ENCODE peak calls at places on chromosomes 1 and 21, in four cellular contexts. S is right atrium auricular region, M is AG10803, U is fibroblast of the aortic adventitia. R is an unnamed sample.

GRCh38 chr1:1069061-1069710 is 4.9 kb downstream of the RNF223 start:
- DNase-seq in U (peak; percentile 25), M (no peak), S (no peak), R (peak; percentile 92)

GRCh38 chr1:93722081-93723031 is 40.7 kb upstream of the BCAR3 start:
- DNase-seq in M (no peak), S (no peak), U (no peak), R (peak; percentile 52)

GRCh38 chr1:29379438-29380073 is 143.2 kb downstream of the PTPRU start:
- DNase-seq in U (peak; percentile 45), M (peak; percentile 8), S (no peak), R (no peak)

GRCh38 chr1:152440635-152441471 is 26.8 kb upstream of the CRNN start:
- DNase-seq in M (peak; percentile 75), U (peak; percentile 81), S (peak; percentile 80), R (peak; percentile 6)

GRCh38 chr1:226064168-226064815 is 1.8 kb downstream of the H3-3A start:
- DNase-seq in S (no peak), U (peak; percentile 35), M (no peak), R (no peak)

GRCh38 chr1:8552135-8552534 is 234.2 kb downstream of the SLC45A1 start:
- DNase-seq in S (no peak), U (no peak), M (no peak), R (no peak)

GRCh38 chr1:197356723-197357533 is 88.9 kb downstream of the CRB1 start:
- DNase-seq in U (peak; percentile 68), M (peak; percentile 63), S (no peak), R (peak; percentile 28)

GRCh38 chr1:222736972-222737371 is at the start of gene FAM177B:
- DNase-seq in S (no peak), U (no peak), M (no peak), R (no peak)

GRCh38 chr1:6906783-6907182 is 121.5 kb downstream of the CAMTA1 start:
- DNase-seq in M (no peak), S (no peak), U (no peak), R (peak; percentile 29)

GRCh38 chr1:26950602-26951001 is 9.7 kb downstream of the KDF1 start:
- DNase-seq in U (no peak), S (no peak), M (no peak), R (no peak)

GRCh38 chr1:164588388-164589341 is 29.7 kb downstream of the PBX1 start:
- DNase-seq in S (no peak), M (peak; percentile 78), U (peak; percentile 84), R (peak; percentile 57)

GRCh38 chr1:15882665-15883064 is 35.2 kb downstream of the SPEN start:
- DNase-seq in U (no peak), S (no peak), M (no peak), R (no peak)

GRCh38 chr1:6026095-6026809 is 19.4 kb upstream of the KCNAB2 start:
- DNase-seq in U (no peak), M (peak; percentile 55), S (peak; percentile 65), R (peak; percentile 59)

GRCh38 chr1:47679826-47680225 is 242.0 kb downstream of the FOXD2 start:
- DNase-seq in S (peak; percentile 30), U (no peak), M (no peak), R (no peak)

GRCh38 chr1:2230781-2231666 is 2.9 kb downstream of the SKI start:
- DNase-seq in U (no peak), M (peak; percentile 15), S (no peak), R (no peak)

GRCh38 chr21:29175408-29176147 is 45.1 kb downstream of the MAP3K7CL start:
- DNase-seq in M (peak; percentile 23), U (peak; percentile 49), S (no peak), R (no peak)

GRCh38 chr1:233061265-233061664 is 110.9 kb downstream of the NTPCR start:
- DNase-seq in M (no peak), S (no peak), U (no peak), R (no peak)

GRCh38 chr1:183029591-183030000 is 6.4 kb downstream of the LAMC1 start:
- DNase-seq in S (no peak), U (peak; percentile 52), M (peak; percentile 78), R (no peak)

GRCh38 chr1:47752048-47752451 is 245.1 kb downstream of the TRABD2B start:
- DNase-seq in S (peak; percentile 58), U (peak; percentile 20), M (peak; percentile 3), R (peak; percentile 47)

GRCh38 chr1:167263784-167264464 is 43.2 kb downstream of the POU2F1 start:
- DNase-seq in U (no peak), S (no peak), M (no peak), R (no peak)

GRCh38 chr1:6001992-6002576 is 9.9 kb upstream of the NPHP4 start:
- DNase-seq in U (no peak), M (no peak), S (no peak), R (no peak)

GRCh38 chr1:151978910-151979309 is 14.7 kb downstream of the S100A10 start:
- DNase-seq in M (no peak), U (no peak), S (no peak), R (no peak)

GRCh38 chr1:215083408-215083961 is 948 bp downstream of the KCNK2 start:
- DNase-seq in S (no peak), M (peak; percentile 71), U (peak; percentile 57), R (peak; percentile 59)

GRCh38 chr1:8013399-8013798 is 12.7 kb downstream of the ERRFI1 start:
- DNase-seq in S (no peak), U (no peak), M (no peak), R (no peak)

GRCh38 chr1:17618558-17619247 is 79.2 kb downstream of the ARHGEF10L start:
- DNase-seq in S (no peak), U (peak; percentile 23), M (no peak), R (no peak)

GRCh38 chr1:34787461-34788420 is 5.1 kb upstream of the GJA4 start:
- DNase-seq in S (no peak), U (peak; percentile 29), M (peak; percentile 25), R (no peak)

GRCh38 chr1:208244584-208244916 is 366 bp upstream of the PLXNA2 start:
- DNase-seq in S (no peak), U (no peak), M (no peak), R (no peak)

GRCh38 chr21:43691801-43692200 is 27.1 kb upstream of the PDXK start:
- DNase-seq in U (no peak), M (no peak), S (no peak), R (no peak)

GRCh38 chr1:171295821-171296220 is 18.2 kb upstream of the FMO4 start:
- DNase-seq in U (no peak), S (no peak), M (peak; percentile 42), R (no peak)
- TF ChIP-seq CTCF in U (no peak), S (no peak), M (no peak), R (no peak)

DNA sequence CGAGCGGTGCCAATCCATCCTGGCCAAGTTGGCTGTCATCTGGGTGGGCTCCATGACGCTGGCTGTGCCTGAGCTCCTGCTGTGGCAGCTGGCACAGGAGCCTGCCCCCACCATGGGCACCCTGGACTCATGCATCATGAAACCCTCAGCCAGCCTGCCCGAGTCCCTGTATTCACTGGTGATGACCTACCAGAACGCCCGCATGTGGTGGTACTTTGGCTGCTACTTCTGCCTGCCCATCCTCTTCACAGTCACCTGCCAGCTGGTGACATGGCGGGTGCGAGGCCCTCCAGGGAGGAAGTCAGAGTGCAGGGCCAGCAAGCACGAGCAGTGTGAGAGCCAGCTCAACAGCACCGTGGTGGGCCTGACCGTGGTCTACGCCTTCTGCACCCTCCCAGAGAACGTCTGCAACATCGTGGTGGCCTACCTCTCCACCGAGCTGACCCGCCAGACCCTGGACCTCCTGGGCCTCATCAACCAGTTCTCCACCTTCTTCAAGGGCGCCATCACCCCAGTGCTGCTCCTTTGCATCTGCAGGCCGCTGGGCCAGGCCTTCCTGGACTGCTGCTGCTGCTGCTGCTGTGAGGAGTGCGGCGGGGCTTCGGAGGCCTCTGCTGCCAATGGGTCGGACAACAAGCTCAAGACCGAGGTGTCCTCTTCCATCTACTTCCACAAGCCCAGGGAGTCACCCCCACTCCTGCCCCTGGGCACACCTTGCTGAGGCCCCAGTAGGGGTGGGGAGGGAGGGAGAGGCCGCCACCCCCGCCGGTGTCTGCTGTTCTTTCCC is 5.3 kb downstream of the GPR37L1 start:
- DNase-seq in S (no peak), U (no peak), M (no peak), R (no peak)
- TF ChIP-seq CTCF in S (no peak), U (no peak), M (no peak), R (no peak)

DNA sequence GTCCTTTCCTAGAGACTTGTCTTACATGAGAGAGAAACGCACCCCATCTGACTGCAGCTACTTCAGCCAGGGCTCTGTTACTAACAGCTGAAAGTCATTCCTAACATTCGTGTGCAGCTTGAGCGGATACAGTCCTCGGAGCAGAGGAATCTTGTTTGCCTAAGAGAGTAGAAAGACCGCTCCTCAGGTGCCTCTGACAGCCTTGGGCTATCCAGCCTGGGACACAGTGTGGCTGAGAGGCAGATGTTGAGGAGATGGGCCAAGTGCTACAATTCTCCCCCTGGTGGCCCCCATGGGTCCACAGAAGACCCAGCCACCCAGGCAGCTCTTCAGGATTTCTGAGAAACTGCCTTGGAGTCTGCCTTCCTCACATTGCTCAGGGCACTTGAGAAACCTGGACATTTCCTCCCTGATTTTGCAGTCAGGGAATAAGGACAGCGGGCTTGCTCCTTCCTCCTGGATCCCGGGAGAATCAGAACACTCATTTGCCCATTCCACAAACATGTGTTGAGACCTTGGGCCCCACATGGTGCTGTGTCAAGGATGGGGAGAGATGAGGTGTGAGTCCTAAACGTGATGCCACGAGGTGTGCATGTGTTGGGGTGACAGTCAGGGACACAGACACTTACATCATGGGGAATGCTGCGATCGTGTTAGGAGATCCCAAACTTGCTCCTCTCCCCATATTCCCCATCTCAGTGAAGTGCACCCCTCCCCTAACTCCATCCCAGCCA is 13.1 kb downstream of the TRIM62 start:
- DNase-seq in S (no peak), M (no peak), U (no peak), R (no peak)
- TF ChIP-seq CTCF in S (no peak), M (no peak), U (no peak), R (no peak)

GRCh38 chr1:73104749-73105148 is 822.4 kb upstream of the NEGR1 start:
- DNase-seq in M (no peak), S (no peak), U (no peak), R (no peak)

GRCh38 chr1:73105755-73106154 is 823.4 kb upstream of the NEGR1 start:
- DNase-seq in M (no peak), U (no peak), S (no peak), R (no peak)

GRCh38 chr1:73097917-73098316 is 815.6 kb upstream of the NEGR1 start:
- DNase-seq in S (no peak), U (no peak), M (no peak), R (no peak)

DNA sequence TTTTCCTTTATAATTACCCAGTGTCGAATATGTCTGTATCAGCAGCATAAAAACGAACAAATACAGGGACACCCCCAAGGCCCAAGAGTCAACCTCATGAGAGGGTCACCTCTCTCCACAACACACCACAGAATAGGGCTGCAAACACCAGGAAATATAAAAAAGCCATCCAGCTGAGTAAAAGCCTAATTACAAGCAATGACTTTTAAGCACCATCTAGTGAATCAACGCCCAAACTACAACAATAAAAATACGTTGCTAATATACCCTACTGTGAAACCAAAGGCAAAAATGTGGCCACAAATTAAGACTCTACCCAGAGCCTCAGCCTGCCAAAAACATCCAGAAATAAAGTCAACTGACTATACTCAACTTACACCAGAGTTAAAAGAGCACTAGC is 817.9 kb upstream of the NEGR1 start:
- DNase-seq in S (no peak), U (no peak), M (no peak), R (no peak)
- TF ChIP-seq CTCF in S (no peak), U (no peak), M (no peak), R (no peak)

DNA sequence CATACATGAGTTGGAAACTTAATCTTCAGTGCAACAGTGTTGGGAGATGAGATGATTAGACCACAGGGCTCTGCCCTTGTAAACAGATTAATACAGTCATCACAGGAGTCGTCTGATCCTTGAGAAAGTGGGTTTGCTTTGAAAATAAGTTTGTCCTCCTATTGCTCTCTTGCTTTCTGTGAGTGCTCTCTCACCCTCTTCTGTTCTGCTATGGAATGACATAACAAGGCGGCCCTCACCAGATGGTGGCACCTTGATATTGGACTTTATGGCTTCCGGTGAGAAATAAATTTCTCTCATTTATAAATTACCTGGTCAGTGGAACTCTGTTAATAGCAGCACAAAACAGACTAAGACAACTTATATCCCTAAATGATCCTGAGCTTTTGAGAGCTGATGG is 353.6 kb downstream of the BRINP3 start:
- DNase-seq in U (no peak), S (no peak), M (no peak), R (no peak)
- TF ChIP-seq CTCF in U (no peak), S (no peak), M (no peak), R (no peak)